ENCODE peak calls at places on chromosomes 16 and 17, in ten cellular contexts. One of them, this sample, is unnamed. For H3K4me1, the result is how much of the 10 kb centered on the place peaks cover.

GRCh38 chr17:7421186-7421585 is 1.1 kb downstream of the SPEM1 start:
- DNase-seq in CD8-positive, alpha-beta T cell: no peak
- DNase-seq in stomach: no peak
- DNase-seq in CD8-positive, alpha-beta memory T cell: no peak
- DNase-seq in CD4-positive, CD25-positive, alpha-beta regulatory T cell: no peak
- DNase-seq in heart right ventricle: no peak
- DNase-seq in A673: no peak
- DNase-seq in mammary epithelial cell: no peak
- DNase-seq in effector memory CD4-positive, alpha-beta T cell: no peak
- DNase-seq in PC-3: no peak
- DNase-seq in this sample: no peak

GRCh38 chr17:39753514-39754160 is 15.9 kb downstream of the GRB7 start:
- DNase-seq in mammary epithelial cell: no peak
- DNase-seq in CD8-positive, alpha-beta memory T cell: no peak
- DNase-seq in CD4-positive, CD25-positive, alpha-beta regulatory T cell: no peak
- DNase-seq in A673: peak
- DNase-seq in PC-3: peak
- DNase-seq in CD8-positive, alpha-beta T cell: peak
- DNase-seq in stomach: peak
- DNase-seq in heart right ventricle: peak
- DNase-seq in effector memory CD4-positive, alpha-beta T cell: no peak
- DNase-seq in this sample: peak

GRCh38 chr17:41724476-41725030 is 9.9 kb downstream of the HAP1 start:
- DNase-seq in effector memory CD4-positive, alpha-beta T cell: no peak
- DNase-seq in PC-3: no peak
- DNase-seq in CD8-positive, alpha-beta T cell: no peak
- DNase-seq in stomach: no peak
- DNase-seq in CD4-positive, CD25-positive, alpha-beta regulatory T cell: no peak
- DNase-seq in A673: no peak
- DNase-seq in CD8-positive, alpha-beta memory T cell: no peak
- DNase-seq in mammary epithelial cell: no peak
- DNase-seq in heart right ventricle: no peak
- DNase-seq in this sample: no peak

GRCh38 chr16:66290431-66290830 is 76.1 kb upstream of the CDH5 start:
- DNase-seq in CD8-positive, alpha-beta memory T cell: no peak
- DNase-seq in effector memory CD4-positive, alpha-beta T cell: no peak
- DNase-seq in stomach: no peak
- DNase-seq in CD8-positive, alpha-beta T cell: no peak
- DNase-seq in A673: no peak
- DNase-seq in heart right ventricle: no peak
- DNase-seq in CD4-positive, CD25-positive, alpha-beta regulatory T cell: no peak
- DNase-seq in mammary epithelial cell: no peak
- DNase-seq in PC-3: no peak
- DNase-seq in this sample: no peak

GRCh38 chr17:16283705-16284104 is 66.7 kb downstream of the PIGL start:
- DNase-seq in A673: no peak
- DNase-seq in heart right ventricle: no peak
- DNase-seq in CD4-positive, CD25-positive, alpha-beta regulatory T cell: no peak
- DNase-seq in effector memory CD4-positive, alpha-beta T cell: no peak
- DNase-seq in mammary epithelial cell: no peak
- DNase-seq in CD8-positive, alpha-beta memory T cell: no peak
- DNase-seq in PC-3: peak
- DNase-seq in CD8-positive, alpha-beta T cell: no peak
- DNase-seq in stomach: no peak
- DNase-seq in this sample: no peak

GRCh38 chr16:65917466-65917865 is 449.0 kb upstream of the CDH5 start:
- DNase-seq in stomach: no peak
- DNase-seq in effector memory CD4-positive, alpha-beta T cell: no peak
- DNase-seq in heart right ventricle: no peak
- DNase-seq in CD8-positive, alpha-beta memory T cell: no peak
- DNase-seq in PC-3: no peak
- DNase-seq in CD8-positive, alpha-beta T cell: no peak
- DNase-seq in A673: no peak
- DNase-seq in mammary epithelial cell: no peak
- DNase-seq in CD4-positive, CD25-positive, alpha-beta regulatory T cell: no peak
- DNase-seq in this sample: no peak

GRCh38 chr17:16622540-16623277 is 30.9 kb downstream of the ZNF624 start:
- DNase-seq in A673: no peak
- DNase-seq in CD4-positive, CD25-positive, alpha-beta regulatory T cell: no peak
- DNase-seq in effector memory CD4-positive, alpha-beta T cell: no peak
- DNase-seq in CD8-positive, alpha-beta memory T cell: no peak
- DNase-seq in heart right ventricle: no peak
- DNase-seq in mammary epithelial cell: no peak
- DNase-seq in PC-3: no peak
- DNase-seq in CD8-positive, alpha-beta T cell: no peak
- DNase-seq in stomach: no peak
- DNase-seq in this sample: no peak

GRCh38 chr17:78883533-78884131 is 19.4 kb downstream of the CEP295NL start:
- DNase-seq in A673: peak
- DNase-seq in CD8-positive, alpha-beta memory T cell: no peak
- DNase-seq in mammary epithelial cell: peak
- DNase-seq in PC-3: peak
- DNase-seq in CD4-positive, CD25-positive, alpha-beta regulatory T cell: no peak
- DNase-seq in CD8-positive, alpha-beta T cell: no peak
- DNase-seq in heart right ventricle: peak
- DNase-seq in stomach: peak
- DNase-seq in effector memory CD4-positive, alpha-beta T cell: no peak
- DNase-seq in this sample: peak

GRCh38 chr16:80231888-80232287 is 308.9 kb upstream of the DYNLRB2 start:
- DNase-seq in PC-3: no peak
- DNase-seq in CD8-positive, alpha-beta T cell: no peak
- DNase-seq in CD4-positive, CD25-positive, alpha-beta regulatory T cell: no peak
- DNase-seq in stomach: no peak
- DNase-seq in effector memory CD4-positive, alpha-beta T cell: no peak
- DNase-seq in CD8-positive, alpha-beta memory T cell: no peak
- DNase-seq in A673: no peak
- DNase-seq in heart right ventricle: no peak
- DNase-seq in mammary epithelial cell: peak
- DNase-seq in this sample: no peak

GRCh38 chr17:60154616-60155426 is 5.0 kb downstream of the CA4 start:
- DNase-seq in CD8-positive, alpha-beta memory T cell: no peak
- DNase-seq in PC-3: peak
- DNase-seq in stomach: peak
- DNase-seq in CD4-positive, CD25-positive, alpha-beta regulatory T cell: no peak
- DNase-seq in A673: peak
- DNase-seq in mammary epithelial cell: no peak
- DNase-seq in effector memory CD4-positive, alpha-beta T cell: no peak
- DNase-seq in CD8-positive, alpha-beta T cell: no peak
- DNase-seq in heart right ventricle: peak
- DNase-seq in this sample: no peak

GRCh38 chr16:11614587-11615175 is 28.0 kb upstream of the LITAF start:
- DNase-seq in stomach: no peak
- DNase-seq in CD8-positive, alpha-beta T cell: no peak
- DNase-seq in mammary epithelial cell: no peak
- DNase-seq in A673: no peak
- DNase-seq in PC-3: no peak
- DNase-seq in heart right ventricle: no peak
- DNase-seq in CD8-positive, alpha-beta memory T cell: no peak
- DNase-seq in CD4-positive, CD25-positive, alpha-beta regulatory T cell: no peak
- DNase-seq in effector memory CD4-positive, alpha-beta T cell: no peak
- DNase-seq in this sample: no peak

DNA sequence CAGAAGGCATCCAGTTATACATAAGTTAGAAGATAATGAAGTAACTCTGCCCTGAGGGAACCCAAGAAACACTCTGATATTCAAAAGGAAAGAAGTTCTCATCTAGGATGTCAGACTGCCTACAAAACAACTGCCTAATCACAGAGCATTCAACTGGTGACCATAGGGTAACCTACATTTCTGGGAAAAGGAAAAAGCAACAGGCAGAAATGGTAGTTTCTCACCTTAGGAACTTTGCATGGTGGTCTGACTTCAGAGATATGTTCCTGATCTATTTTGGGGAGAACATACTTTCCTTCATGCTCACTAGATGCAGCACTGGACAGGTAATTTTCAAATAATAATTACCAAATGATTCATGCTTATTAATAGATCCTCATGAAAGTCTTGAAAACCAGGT is 16.5 kb downstream of the RNF43 start:
- DNase-seq in stomach: no peak
- DNase-seq in A673: no peak
- DNase-seq in PC-3: no peak
- DNase-seq in CD4-positive, CD25-positive, alpha-beta regulatory T cell: no peak
- DNase-seq in mammary epithelial cell: no peak
- DNase-seq in CD8-positive, alpha-beta T cell: no peak
- DNase-seq in CD8-positive, alpha-beta memory T cell: no peak
- DNase-seq in heart right ventricle: no peak
- DNase-seq in effector memory CD4-positive, alpha-beta T cell: no peak
- DNase-seq in this sample: no peak
- H3K4me1 ChIP-seq in stomach: under half
- H3K4me1 ChIP-seq in A673: under half
- H3K4me1 ChIP-seq in PC-3: under half
- H3K4me1 ChIP-seq in CD4-positive, CD25-positive, alpha-beta regulatory T cell: under half
- H3K4me1 ChIP-seq in mammary epithelial cell: half or more
- H3K4me1 ChIP-seq in CD8-positive, alpha-beta T cell: under half
- H3K4me1 ChIP-seq in CD8-positive, alpha-beta memory T cell: under half
- H3K4me1 ChIP-seq in heart right ventricle: under half
- H3K4me1 ChIP-seq in effector memory CD4-positive, alpha-beta T cell: under half
- H3K4me1 ChIP-seq in this sample: under half

GRCh38 chr16:73212431-73212830 is 164.5 kb upstream of the ZFHX3 start:
- DNase-seq in effector memory CD4-positive, alpha-beta T cell: no peak
- DNase-seq in CD4-positive, CD25-positive, alpha-beta regulatory T cell: no peak
- DNase-seq in heart right ventricle: no peak
- DNase-seq in A673: no peak
- DNase-seq in stomach: no peak
- DNase-seq in CD8-positive, alpha-beta memory T cell: no peak
- DNase-seq in CD8-positive, alpha-beta T cell: no peak
- DNase-seq in PC-3: no peak
- DNase-seq in mammary epithelial cell: no peak
- DNase-seq in this sample: no peak

GRCh38 chr16:73215482-73216377 is 167.8 kb upstream of the ZFHX3 start:
- DNase-seq in PC-3: no peak
- DNase-seq in mammary epithelial cell: no peak
- DNase-seq in stomach: no peak
- DNase-seq in CD4-positive, CD25-positive, alpha-beta regulatory T cell: no peak
- DNase-seq in effector memory CD4-positive, alpha-beta T cell: no peak
- DNase-seq in A673: no peak
- DNase-seq in heart right ventricle: no peak
- DNase-seq in CD8-positive, alpha-beta memory T cell: no peak
- DNase-seq in CD8-positive, alpha-beta T cell: no peak
- DNase-seq in this sample: no peak

GRCh38 chr16:73214825-73215481 is 167.0 kb upstream of the ZFHX3 start:
- DNase-seq in CD8-positive, alpha-beta T cell: no peak
- DNase-seq in PC-3: no peak
- DNase-seq in A673: peak
- DNase-seq in effector memory CD4-positive, alpha-beta T cell: no peak
- DNase-seq in CD8-positive, alpha-beta memory T cell: no peak
- DNase-seq in heart right ventricle: no peak
- DNase-seq in mammary epithelial cell: no peak
- DNase-seq in CD4-positive, CD25-positive, alpha-beta regulatory T cell: no peak
- DNase-seq in stomach: no peak
- DNase-seq in this sample: no peak

GRCh38 chr16:73216932-73217331 is 169.0 kb upstream of the ZFHX3 start:
- DNase-seq in CD4-positive, CD25-positive, alpha-beta regulatory T cell: no peak
- DNase-seq in CD8-positive, alpha-beta memory T cell: no peak
- DNase-seq in mammary epithelial cell: no peak
- DNase-seq in A673: no peak
- DNase-seq in effector memory CD4-positive, alpha-beta T cell: no peak
- DNase-seq in PC-3: no peak
- DNase-seq in heart right ventricle: no peak
- DNase-seq in stomach: no peak
- DNase-seq in CD8-positive, alpha-beta T cell: no peak
- DNase-seq in this sample: no peak

GRCh38 chr16:73213761-73214480 is 166.0 kb upstream of the ZFHX3 start:
- DNase-seq in PC-3: peak
- DNase-seq in CD8-positive, alpha-beta memory T cell: no peak
- DNase-seq in stomach: no peak
- DNase-seq in CD4-positive, CD25-positive, alpha-beta regulatory T cell: no peak
- DNase-seq in mammary epithelial cell: no peak
- DNase-seq in effector memory CD4-positive, alpha-beta T cell: no peak
- DNase-seq in A673: no peak
- DNase-seq in heart right ventricle: no peak
- DNase-seq in CD8-positive, alpha-beta T cell: no peak
- DNase-seq in this sample: no peak
- H3K4me1 ChIP-seq in PC-3: under half
- H3K4me1 ChIP-seq in CD8-positive, alpha-beta memory T cell: under half
- H3K4me1 ChIP-seq in stomach: under half
- H3K4me1 ChIP-seq in CD4-positive, CD25-positive, alpha-beta regulatory T cell: under half
- H3K4me1 ChIP-seq in mammary epithelial cell: under half
- H3K4me1 ChIP-seq in effector memory CD4-positive, alpha-beta T cell: under half
- H3K4me1 ChIP-seq in A673: under half
- H3K4me1 ChIP-seq in heart right ventricle: under half
- H3K4me1 ChIP-seq in CD8-positive, alpha-beta T cell: under half
- H3K4me1 ChIP-seq in this sample: under half

DNA sequence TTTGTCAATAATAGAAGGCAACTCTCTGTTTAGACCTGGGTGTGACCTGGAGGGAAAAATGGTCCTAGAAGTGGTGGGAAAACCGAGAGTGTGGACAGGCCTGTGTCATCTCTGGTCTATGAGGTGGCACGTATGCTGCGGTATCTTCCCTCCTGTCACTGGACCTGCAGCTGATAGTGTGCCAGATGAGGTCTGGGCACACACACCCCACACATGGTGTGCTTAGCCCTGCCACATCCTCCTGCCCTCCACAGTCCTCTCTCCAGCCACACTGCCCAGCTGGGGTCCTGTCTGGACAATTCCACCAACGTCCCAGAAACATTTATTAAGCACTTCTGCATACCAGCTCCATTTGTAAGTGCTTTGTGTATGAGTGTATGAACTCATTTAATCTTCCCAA is 37.2 kb downstream of the GLP2R start:
- DNase-seq in heart right ventricle: no peak
- DNase-seq in stomach: no peak
- DNase-seq in A673: no peak
- DNase-seq in CD8-positive, alpha-beta memory T cell: no peak
- DNase-seq in effector memory CD4-positive, alpha-beta T cell: no peak
- DNase-seq in CD8-positive, alpha-beta T cell: no peak
- DNase-seq in PC-3: no peak
- DNase-seq in mammary epithelial cell: no peak
- DNase-seq in CD4-positive, CD25-positive, alpha-beta regulatory T cell: no peak
- DNase-seq in this sample: no peak
- H3K4me1 ChIP-seq in heart right ventricle: under half
- H3K4me1 ChIP-seq in stomach: under half
- H3K4me1 ChIP-seq in A673: under half
- H3K4me1 ChIP-seq in CD8-positive, alpha-beta memory T cell: under half
- H3K4me1 ChIP-seq in effector memory CD4-positive, alpha-beta T cell: under half
- H3K4me1 ChIP-seq in CD8-positive, alpha-beta T cell: under half
- H3K4me1 ChIP-seq in PC-3: under half
- H3K4me1 ChIP-seq in mammary epithelial cell: under half
- H3K4me1 ChIP-seq in CD4-positive, CD25-positive, alpha-beta regulatory T cell: under half
- H3K4me1 ChIP-seq in this sample: under half

DNA sequence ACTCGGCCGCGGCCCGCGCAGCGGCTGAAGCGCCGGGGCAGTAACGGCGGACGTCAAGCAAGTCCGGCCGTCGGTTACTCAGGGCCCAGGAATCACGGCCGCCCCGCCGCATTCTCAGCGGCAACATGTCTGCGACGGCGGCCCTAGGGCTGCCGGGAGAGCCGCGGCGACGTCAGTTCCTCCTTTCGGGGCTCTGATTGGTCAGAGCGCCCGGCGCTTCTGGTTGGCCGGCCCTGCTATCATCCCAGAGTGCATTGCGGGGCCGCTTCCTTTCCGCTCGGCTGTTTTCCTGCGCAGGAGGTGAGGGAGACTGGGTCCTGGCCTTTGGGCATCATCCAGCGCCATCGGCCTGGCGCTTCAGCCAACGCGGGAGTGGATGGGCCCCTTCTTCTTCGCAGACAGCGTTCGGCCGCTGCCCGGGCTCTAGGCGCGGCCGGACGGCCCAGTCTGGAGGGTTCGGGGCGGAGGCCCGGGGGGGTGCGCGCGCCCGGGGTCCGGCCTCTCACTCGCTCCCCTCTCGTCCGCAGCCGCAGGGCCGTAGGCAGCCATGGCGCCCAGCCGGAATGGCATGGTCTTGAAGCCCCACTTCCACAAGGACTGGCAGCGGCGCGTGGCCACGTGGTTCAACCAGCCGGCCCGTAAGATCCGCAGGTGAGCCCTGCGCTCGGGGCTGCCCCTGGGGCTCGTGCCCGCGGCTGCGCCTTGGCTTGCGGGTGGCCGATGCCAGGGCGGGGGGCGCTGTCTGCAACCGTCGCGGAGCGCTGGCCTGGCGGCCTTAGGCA is at the start of gene RPL13:
- DNase-seq in CD4-positive, CD25-positive, alpha-beta regulatory T cell: peak
- DNase-seq in A673: peak
- DNase-seq in stomach: peak
- DNase-seq in mammary epithelial cell: peak
- DNase-seq in effector memory CD4-positive, alpha-beta T cell: peak
- DNase-seq in CD8-positive, alpha-beta T cell: peak
- DNase-seq in CD8-positive, alpha-beta memory T cell: peak
- DNase-seq in PC-3: peak
- DNase-seq in heart right ventricle: peak
- DNase-seq in this sample: peak
- H3K4me1 ChIP-seq in CD4-positive, CD25-positive, alpha-beta regulatory T cell: under half
- H3K4me1 ChIP-seq in A673: under half
- H3K4me1 ChIP-seq in stomach: half or more
- H3K4me1 ChIP-seq in mammary epithelial cell: under half
- H3K4me1 ChIP-seq in effector memory CD4-positive, alpha-beta T cell: under half
- H3K4me1 ChIP-seq in CD8-positive, alpha-beta T cell: half or more
- H3K4me1 ChIP-seq in CD8-positive, alpha-beta memory T cell: under half
- H3K4me1 ChIP-seq in PC-3: under half
- H3K4me1 ChIP-seq in heart right ventricle: under half
- H3K4me1 ChIP-seq in this sample: under half

This sample was measured in thyroid gland.